ENCODE peak calls at places on chromosomes 4 and X, in nine cellular contexts. A, N, Q, F, Y, B, R, L and P are unnamed samples.

GRCh38 chr4:23920296-23920695 is 30.4 kb upstream of the PPARGC1A start:
- DNase-seq in A (no peak), N (peak; percentile 66), Q (no peak), F (no peak), Y (no peak), B (no peak), R (no peak), L (no peak), P (no peak)

GRCh38 chrX:66005832-66006449 is 33.9 kb downstream of the VSIG4 start:
- DNase-seq in A (no peak), N (no peak), Q (no peak), F (no peak), Y (no peak), B (no peak), R (no peak), L (no peak), P (no peak)

GRCh38 chrX:153946910-153947769 is 2.7 kb upstream of the RENBP start:
- DNase-seq in A (peak; percentile 84), N (peak; percentile 47), Q (peak; percentile 83), F (peak; percentile 65), Y (no peak), B (peak; percentile 71), R (peak; percentile 70), L (peak; percentile 82), P (peak; percentile 75)

GRCh38 chr4:184950117-184950830 is 68.0 kb upstream of the HELT start:
- DNase-seq in A (no peak), N (no peak), Q (no peak), F (no peak), Y (no peak), B (no peak), R (no peak), L (no peak), P (no peak)

GRCh38 chr4:106583567-106583966 is 215.0 kb upstream of the GIMD1 start:
- DNase-seq in A (no peak), N (peak; percentile 98), Q (no peak), F (no peak), Y (peak; percentile 89), B (no peak), R (no peak), L (peak; percentile 84), P (peak; percentile 95)

GRCh38 chr4:137609693-137610450 is 77.6 kb upstream of the PCDH18 start:
- DNase-seq in A (no peak), N (peak; percentile 29), Q (no peak), F (no peak), Y (no peak), B (no peak), R (no peak), L (peak; percentile 48), P (no peak)

GRCh38 chrX:118221733-118222132 is 105.1 kb upstream of the KLHL13 start:
- DNase-seq in A (no peak), N (peak; percentile 23), Q (no peak), F (no peak), Y (no peak), B (no peak), R (no peak), L (no peak), P (no peak)

GRCh38 chr4:98950925-98951324 is 22.0 kb upstream of the EIF4E start:
- DNase-seq in A (no peak), N (peak; percentile 3), Q (no peak), F (no peak), Y (no peak), B (no peak), R (no peak), L (no peak), P (peak; percentile 62)

GRCh38 chr4:138062929-138063328 is 179.2 kb downstream of the SLC7A11 start:
- DNase-seq in A (no peak), N (peak; percentile 51), Q (no peak), F (no peak), Y (no peak), B (no peak), R (no peak), L (peak; percentile 55), P (peak; percentile 49)

GRCh38 chr4:27692098-27692679 is 831.5 kb downstream of the STIM2 start:
- DNase-seq in A (no peak), N (peak; percentile 3), Q (no peak), F (peak; percentile 30), Y (peak; percentile 39), B (no peak), R (no peak), L (no peak), P (peak; percentile 81)

GRCh38 chrX:39242187-39242586 is 440.9 kb downstream of the MID1IP1 start:
- DNase-seq in A (peak; percentile 52), N (peak; percentile 1), Q (peak; percentile 19), F (peak; percentile 24), Y (peak; percentile 6), B (no peak), R (peak; percentile 13), L (peak; percentile 13), P (peak; percentile 38)

GRCh38 chrX:46642145-46642544 is 68.6 kb downstream of the CHST7 start:
- DNase-seq in A (no peak), N (no peak), Q (peak; percentile 31), F (no peak), Y (no peak), B (no peak), R (no peak), L (no peak), P (peak; percentile 45)

GRCh38 chr4:159105761-159106243 is 2.9 kb downstream of the RAPGEF2 start:
- DNase-seq in A (no peak), N (peak; percentile 93), Q (no peak), F (no peak), Y (no peak), B (no peak), R (no peak), L (peak; percentile 21), P (peak; percentile 64)